ENCODE peak calls at places on chromosome 15, in nine cellular contexts. J is bronchial epithelial cell, G is AG10803, M is cardiac muscle cell, F is fibroblast of mammary gland, Q is kidney epithelial cell, X is lower leg skin, E is cardiac fibroblast, T is lung. K is an unnamed sample.
A peak's percentile ranks its signal among the peaks of the same experiment; 100 is the strongest.

GRCh38 chr15:22844421-22845288 is 6.2 kb downstream of the NIPA2 start:
- DNase-seq in J (no peak), G (no peak), M (no peak), F (no peak), Q (no peak), X (no peak), E (no peak), T (no peak), K (no peak)

GRCh38 chr15:78502641-78503040 is 4.7 kb upstream of the HYKK start:
- DNase-seq in J (no peak), G (no peak), M (no peak), F (no peak), Q (no peak), X (no peak), E (no peak), T (no peak), K (no peak)

GRCh38 chr15:51303462-51303861 is 34.9 kb downstream of the CYP19A1 start:
- DNase-seq in J (no peak), G (no peak), M (no peak), F (no peak), Q (no peak), X (no peak), E (no peak), T (no peak), K (no peak)

GRCh38 chr15:34708422-34708821 is 46.4 kb downstream of the GJD2 start:
- DNase-seq in J (peak; percentile 64), G (peak; percentile 63), M (peak; percentile 65), F (peak; percentile 68), Q (no peak), X (no peak), E (peak; percentile 68), T (no peak), K (no peak)

GRCh38 chr15:51281368-51281967 is 56.9 kb downstream of the CYP19A1 start:
- DNase-seq in J (peak; percentile 50), G (peak; percentile 44), M (peak; percentile 76), F (peak; percentile 62), Q (peak; percentile 2), X (peak; percentile 45), E (peak; percentile 80), T (peak; percentile 57), K (peak; percentile 7)

GRCh38 chr15:77599899-77600298 is 32.8 kb downstream of the LINGO1 start:
- DNase-seq in J (peak; percentile 12), G (no peak), M (peak; percentile 76), F (peak; percentile 18), Q (no peak), X (no peak), E (peak; percentile 49), T (no peak), K (no peak)

GRCh38 chr15:56765252-56765651 is 31.9 kb upstream of the ZNF280D start:
- DNase-seq in J (peak; percentile 26), G (peak; percentile 95), M (peak; percentile 90), F (peak; percentile 86), Q (no peak), X (no peak), E (peak; percentile 82), T (no peak), K (no peak)

GRCh38 chr15:84570164-84570692 is 30.6 kb upstream of the ZSCAN2 start:
- DNase-seq in J (no peak), G (peak; percentile 55), M (peak; percentile 42), F (peak; percentile 36), Q (no peak), X (peak; percentile 57), E (peak; percentile 45), T (peak; percentile 50), K (no peak)

GRCh38 chr15:25055356-25056068 is 100.7 kb downstream of the SNRPN start:
- DNase-seq in J (no peak), G (no peak), M (no peak), F (no peak), Q (no peak), X (no peak), E (no peak), T (peak; percentile 19), K (no peak)

GRCh38 chr15:25053000-25053815 is 98.4 kb downstream of the SNRPN start:
- DNase-seq in J (no peak), G (no peak), M (no peak), F (no peak), Q (no peak), X (no peak), E (no peak), T (peak; percentile 24), K (no peak)

GRCh38 chr15:25052191-25052999 is 97.6 kb downstream of the SNRPN start:
- DNase-seq in J (no peak), G (no peak), M (no peak), F (no peak), Q (no peak), X (no peak), E (no peak), T (peak; percentile 22), K (no peak)

GRCh38 chr15:25054943-25055342 is 100.2 kb downstream of the SNRPN start:
- DNase-seq in J (no peak), G (no peak), M (no peak), F (no peak), Q (no peak), X (no peak), E (no peak), T (no peak), K (no peak)

GRCh38 chr15:25054329-25054728 is 99.5 kb downstream of the SNRPN start:
- DNase-seq in J (no peak), G (no peak), M (no peak), F (no peak), Q (no peak), X (peak; percentile 6), E (no peak), T (peak; percentile 24), K (no peak)
- TF ChIP-seq CTCF in J (no peak), G (no peak), M (no peak), F (no peak), Q (no peak), X (no peak), E (no peak), T (no peak), K (no peak)

GRCh38 chr15:44666208-44667038 is 3.0 kb upstream of the SPG11 start:
- DNase-seq in J (no peak), G (no peak), M (no peak), F (no peak), Q (no peak), X (no peak), E (no peak), T (no peak), K (no peak)
- H3K4me3 ChIP-seq in J (no peak overlapping the region), G (no peak overlapping the region), M (no peak overlapping the region), F (no peak overlapping the region), Q (no peak overlapping the region), X (no peak overlapping the region), E (no peak overlapping the region), T (no peak overlapping the region), K (no peak overlapping the region)

DNA sequence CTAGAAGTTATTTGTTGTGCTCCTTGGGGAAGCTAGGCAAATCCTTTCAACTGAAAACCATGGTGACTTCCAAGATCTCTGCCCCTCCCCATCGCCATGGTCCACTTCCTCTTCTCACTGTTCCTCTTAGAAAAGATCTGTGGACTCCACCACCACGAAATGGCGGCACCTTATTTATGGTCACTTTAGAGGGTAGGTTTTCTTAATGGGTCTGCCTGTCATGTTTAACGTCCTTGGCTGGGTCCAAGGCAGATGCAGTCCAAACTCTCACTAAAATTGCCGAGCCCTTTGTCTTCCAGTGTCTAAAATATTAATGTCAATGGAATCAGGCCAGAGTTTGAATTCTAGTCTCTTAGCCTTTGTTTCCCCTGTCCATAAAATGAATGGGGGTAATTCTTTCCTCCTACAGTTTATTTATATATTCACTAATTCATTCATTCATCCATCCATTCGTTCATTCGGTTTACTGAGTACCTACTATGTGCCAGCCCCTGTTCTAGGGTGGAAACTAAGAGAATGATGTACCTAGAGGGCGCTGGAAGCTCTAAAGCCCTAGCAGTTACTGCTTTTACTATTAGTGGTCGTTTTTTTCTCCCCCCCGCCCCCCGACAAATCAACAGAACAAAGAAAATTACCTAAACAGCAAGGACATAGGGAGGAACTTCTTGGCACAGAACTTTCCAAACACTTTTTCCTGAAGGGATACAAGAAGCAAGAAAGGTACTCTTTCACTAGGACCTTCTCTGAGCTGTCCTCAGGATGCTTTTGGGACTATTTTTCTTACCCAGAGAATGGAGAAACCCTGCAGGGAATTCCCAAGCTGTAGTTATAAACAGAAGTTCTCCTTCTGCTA is 661 bp downstream of the PATL2 start:
- DNase-seq in J (no peak), G (peak; percentile 22), M (peak; percentile 44), F (peak; percentile 48), Q (no peak), X (peak; percentile 58), E (peak; percentile 45), T (no peak), K (no peak)
- TF ChIP-seq CTCF in J (peak; percentile 16), G (peak; percentile 51), M (peak; percentile 47), F (peak; percentile 47), Q (peak; percentile 59), X (no peak), E (peak; percentile 47), T (peak; percentile 19), K (peak; percentile 43)

GRCh38 chr15:31347981-31348803 is 21.6 kb downstream of the KLF13 start:
- DNase-seq in J (no peak), G (no peak), M (no peak), F (no peak), Q (no peak), X (no peak), E (no peak), T (no peak), K (no peak)
- H3K4me3 ChIP-seq in J (no peak overlapping the region), G (no peak overlapping the region), M (no peak overlapping the region), F (no peak overlapping the region), Q (no peak overlapping the region), X (no peak overlapping the region), E (no peak overlapping the region), T (no peak overlapping the region), K (no peak overlapping the region)